ENCODE peak calls at places on chromosomes 11 and 22, in ten cellular contexts. F, K, M, D, R, T, J, C, U and O are unnamed samples.

GRCh38 chr11:42407379-42407778 is 904.4 kb upstream of the API5 start:
- DNase-seq in F (no peak), K (no peak), M (no peak), D (no peak), R (peak), T (no peak), J (no peak), C (no peak), U (peak), O (peak)

GRCh38 chr22:21710156-21710555 is 25.4 kb downstream of the YPEL1 start:
- DNase-seq in F (no peak), K (peak), M (no peak), D (no peak), R (no peak), T (no peak), J (no peak), C (no peak), U (no peak), O (no peak)

GRCh38 chr11:65661599-65662246 is 993 bp downstream of the RELA start:
- DNase-seq in F (peak), K (no peak), M (no peak), D (no peak), R (no peak), T (no peak), J (no peak), C (no peak), U (no peak), O (no peak)

GRCh38 chr22:25364736-25365241 is 145.3 kb downstream of the CRYBB2 start:
- DNase-seq in F (peak), K (no peak), M (peak), D (peak), R (no peak), T (no peak), J (no peak), C (no peak), U (no peak), O (no peak)

GRCh38 chr11:126893796-126894195 is 106.8 kb downstream of the KIRREL3 start:
- DNase-seq in F (no peak), K (no peak), M (no peak), D (no peak), R (no peak), T (no peak), J (no peak), C (no peak), U (no peak), O (no peak)

GRCh38 chr11:65657426-65657825 is 5.3 kb downstream of the RELA start:
- DNase-seq in F (peak), K (no peak), M (no peak), D (no peak), R (no peak), T (no peak), J (no peak), C (no peak), U (no peak), O (no peak)

GRCh38 chr22:24580276-24580675 is 12.6 kb downstream of the LRRC75B start:
- DNase-seq in F (no peak), K (peak), M (no peak), D (no peak), R (no peak), T (no peak), J (peak), C (peak), U (peak), O (peak)

GRCh38 chr11:65615950-65616574 is 486 bp downstream of the PCNX3 start:
- DNase-seq in F (no peak), K (peak), M (no peak), D (no peak), R (peak), T (no peak), J (no peak), C (no peak), U (no peak), O (peak)

GRCh38 chr11:15158351-15159015 is 43.8 kb downstream of the INSC start:
- DNase-seq in F (no peak), K (peak), M (no peak), D (no peak), R (no peak), T (no peak), J (peak), C (peak), U (peak), O (peak)

GRCh38 chr11:65115361-65116082 is 2.0 kb downstream of the ZNHIT2 start:
- DNase-seq in F (peak), K (no peak), M (no peak), D (no peak), R (no peak), T (no peak), J (no peak), C (no peak), U (no peak), O (no peak)

GRCh38 chr11:94727766-94728165 is 40.4 kb upstream of the AMOTL1 start:
- DNase-seq in F (no peak), K (no peak), M (no peak), D (no peak), R (no peak), T (no peak), J (no peak), C (no peak), U (no peak), O (no peak)

GRCh38 chr11:106001304-106002012 is 20.6 kb downstream of the MSANTD4 start:
- DNase-seq in F (no peak), K (peak), M (no peak), D (no peak), R (no peak), T (no peak), J (no peak), C (no peak), U (no peak), O (no peak)

GRCh38 chr11:70745451-70745850 is 347.1 kb downstream of the CTTN start:
- DNase-seq in F (no peak), K (no peak), M (no peak), D (peak), R (no peak), T (no peak), J (no peak), C (no peak), U (no peak), O (no peak)

GRCh38 chr11:29962243-29962642 is 54.6 kb downstream of the KCNA4 start:
- DNase-seq in F (no peak), K (no peak), M (no peak), D (no peak), R (peak), T (no peak), J (no peak), C (no peak), U (peak), O (no peak)
- TF ChIP-seq CTCF in F (no peak), K (no peak), M (no peak), D (no peak), R (peak), T (no peak), J (no peak), C (no peak), U (peak), O (peak)

GRCh38 chr11:11618973-11619435 is 2.8 kb downstream of the GALNT18 start:
- DNase-seq in F (no peak), K (no peak), M (no peak), D (no peak), R (peak), T (no peak), J (no peak), C (no peak), U (no peak), O (no peak)
- H3K4me3 ChIP-seq in F (peak), K (no peak), M (peak), D (peak), R (no peak), T (no peak), J (no peak), C (no peak), U (no peak), O (no peak)

GRCh38 chr11:117478926-117479325 is 151.3 kb downstream of the CEP164 start:
- DNase-seq in F (no peak), K (no peak), M (no peak), D (no peak), R (no peak), T (no peak), J (no peak), C (peak), U (no peak), O (no peak)

GRCh38 chr11:117480221-117480620 is 152.6 kb downstream of the CEP164 start:
- DNase-seq in F (no peak), K (no peak), M (no peak), D (no peak), R (no peak), T (no peak), J (no peak), C (no peak), U (no peak), O (no peak)

GRCh38 chr11:117477721-117478120 is 150.1 kb downstream of the CEP164 start:
- DNase-seq in F (no peak), K (no peak), M (no peak), D (no peak), R (no peak), T (no peak), J (no peak), C (no peak), U (no peak), O (no peak)

GRCh38 chr11:117478126-117478856 is 150.6 kb downstream of the CEP164 start:
- DNase-seq in F (no peak), K (no peak), M (no peak), D (no peak), R (no peak), T (no peak), J (no peak), C (no peak), U (no peak), O (no peak)

GRCh38 chr11:117479372-117479771 is 151.7 kb downstream of the CEP164 start:
- DNase-seq in F (no peak), K (no peak), M (no peak), D (no peak), R (no peak), T (no peak), J (no peak), C (no peak), U (no peak), O (no peak)
- TF ChIP-seq CTCF in F (no peak), K (no peak), M (no peak), D (no peak), R (peak), T (no peak), J (no peak), C (no peak), U (no peak), O (no peak)

GRCh38 chr11:67268036-67268683 is 1.9 kb downstream of the GRK2 start:
- DNase-seq in F (peak), K (no peak), M (peak), D (peak), R (no peak), T (no peak), J (no peak), C (no peak), U (no peak), O (no peak)
- H3K4me3 ChIP-seq in F (peak), K (peak), M (peak), D (peak), R (peak), T (peak), J (no peak), C (peak), U (peak), O (peak)

DNA sequence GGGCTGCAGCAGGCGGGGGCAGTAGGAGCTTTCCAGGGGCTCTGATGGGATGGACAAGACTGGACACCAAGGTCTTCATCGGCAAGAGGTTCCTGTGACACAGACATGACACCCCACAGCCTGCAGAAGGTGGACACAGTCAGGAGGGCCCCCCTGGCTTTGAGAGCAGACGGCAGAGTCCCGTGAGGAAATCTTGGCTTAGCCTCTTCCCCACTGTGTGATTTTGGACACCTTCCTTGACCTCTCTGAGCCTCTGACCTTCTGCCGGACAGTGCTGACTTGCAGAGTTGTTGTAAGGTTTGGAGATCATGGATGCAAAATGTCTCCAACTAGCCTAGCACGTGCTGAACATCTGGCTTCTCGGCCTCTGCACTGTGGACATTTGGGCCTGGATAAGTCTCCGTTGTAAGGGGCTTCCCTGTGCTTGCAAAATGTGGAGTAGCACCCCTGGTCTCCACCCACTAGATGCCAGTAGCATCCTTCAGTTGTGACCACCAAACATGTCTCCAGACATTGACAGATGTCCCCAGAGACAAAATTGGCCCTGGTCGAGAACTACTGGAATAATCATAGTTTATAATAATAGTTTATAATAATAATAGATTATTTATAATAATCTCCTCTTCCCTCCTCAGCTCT is 54.6 kb downstream of the MCM5 start:
- DNase-seq in F (no peak), K (peak), M (no peak), D (no peak), R (peak), T (no peak), J (no peak), C (no peak), U (no peak), O (no peak)
- TF ChIP-seq CTCF in F (peak), K (no peak), M (peak), D (peak), R (peak), T (no peak), J (no peak), C (no peak), U (no peak), O (no peak)

DNA sequence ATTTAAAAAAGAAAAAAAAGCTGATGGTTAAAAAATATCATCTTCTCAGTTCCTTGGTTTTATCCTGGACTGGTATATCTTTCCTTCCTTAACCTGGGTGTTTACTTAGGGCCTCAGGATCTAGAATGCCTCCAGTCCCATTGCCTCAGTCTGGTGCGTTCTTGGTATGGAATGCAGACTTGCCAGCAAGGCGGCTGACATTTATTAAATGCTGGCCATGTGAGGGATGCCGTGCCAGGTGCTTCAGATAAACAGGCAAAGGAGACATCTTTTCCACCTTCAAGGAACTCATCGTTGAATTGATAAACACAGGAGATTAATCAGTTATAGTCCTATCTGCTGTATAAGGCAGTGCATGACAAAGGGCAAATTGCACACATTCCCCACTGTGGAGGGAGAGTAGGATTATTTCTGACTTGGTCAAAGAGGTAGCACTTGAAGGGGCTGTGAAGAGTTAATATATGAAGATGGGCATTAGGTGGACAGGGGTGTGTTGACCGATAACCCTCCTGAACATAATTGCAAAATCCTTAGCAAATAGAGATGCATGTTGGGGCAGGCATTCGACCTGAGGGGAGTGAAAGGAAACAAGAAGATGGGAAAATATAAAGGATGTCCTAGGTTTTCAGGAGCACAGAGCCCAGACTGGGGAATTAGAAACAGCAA is 54.4 kb downstream of the ALX4 start:
- DNase-seq in F (no peak), K (no peak), M (no peak), D (no peak), R (no peak), T (no peak), J (no peak), C (no peak), U (no peak), O (no peak)
- H3K4me3 ChIP-seq in F (no peak), K (no peak), M (no peak), D (no peak), R (no peak), T (no peak), J (no peak), C (no peak), U (no peak), O (no peak)

DNA sequence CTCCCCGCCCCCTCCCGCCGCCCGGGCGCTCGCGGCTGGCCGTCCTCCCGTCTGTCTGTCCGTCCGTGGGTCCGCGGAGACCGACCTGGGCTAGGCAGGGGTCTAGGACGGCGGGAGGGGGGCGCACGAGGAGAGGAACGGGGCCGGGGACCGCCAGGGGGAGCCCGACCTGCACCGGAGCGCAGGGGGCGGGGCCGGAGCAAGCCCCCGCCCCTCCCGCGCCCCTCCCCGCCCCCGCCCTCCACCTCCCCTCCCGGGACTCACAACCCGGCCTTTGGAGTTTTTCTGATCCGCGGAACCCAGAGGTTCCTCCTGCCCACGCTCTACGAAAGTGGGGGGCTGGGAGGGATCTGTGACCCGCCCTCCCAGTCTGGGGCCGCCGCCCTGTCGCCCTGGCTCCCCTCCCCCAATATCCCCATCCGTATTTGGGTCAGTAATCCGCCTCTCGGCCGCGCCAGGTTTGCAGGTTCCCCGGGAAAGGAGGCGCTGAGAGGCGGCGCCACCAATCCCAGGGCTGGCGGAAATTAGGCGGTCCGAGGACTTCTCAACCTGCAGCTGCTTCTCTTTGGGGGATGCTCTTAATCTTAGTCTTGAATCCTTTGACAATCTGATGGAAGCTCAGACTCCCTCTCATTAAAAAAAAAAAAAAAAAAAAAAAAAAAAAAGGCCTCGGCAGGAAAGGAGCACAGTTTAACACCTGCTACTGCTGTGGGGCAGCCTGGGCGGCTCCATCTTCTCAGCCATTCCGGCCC is 922 bp upstream of the KCNJ11 start:
- DNase-seq in F (peak), K (peak), M (peak), D (peak), R (peak), T (no peak), J (no peak), C (peak), U (peak), O (peak)
- TF ChIP-seq CTCF in F (peak), K (peak), M (peak), D (peak), R (peak), T (peak), J (peak), C (peak), U (peak), O (peak)

DNA sequence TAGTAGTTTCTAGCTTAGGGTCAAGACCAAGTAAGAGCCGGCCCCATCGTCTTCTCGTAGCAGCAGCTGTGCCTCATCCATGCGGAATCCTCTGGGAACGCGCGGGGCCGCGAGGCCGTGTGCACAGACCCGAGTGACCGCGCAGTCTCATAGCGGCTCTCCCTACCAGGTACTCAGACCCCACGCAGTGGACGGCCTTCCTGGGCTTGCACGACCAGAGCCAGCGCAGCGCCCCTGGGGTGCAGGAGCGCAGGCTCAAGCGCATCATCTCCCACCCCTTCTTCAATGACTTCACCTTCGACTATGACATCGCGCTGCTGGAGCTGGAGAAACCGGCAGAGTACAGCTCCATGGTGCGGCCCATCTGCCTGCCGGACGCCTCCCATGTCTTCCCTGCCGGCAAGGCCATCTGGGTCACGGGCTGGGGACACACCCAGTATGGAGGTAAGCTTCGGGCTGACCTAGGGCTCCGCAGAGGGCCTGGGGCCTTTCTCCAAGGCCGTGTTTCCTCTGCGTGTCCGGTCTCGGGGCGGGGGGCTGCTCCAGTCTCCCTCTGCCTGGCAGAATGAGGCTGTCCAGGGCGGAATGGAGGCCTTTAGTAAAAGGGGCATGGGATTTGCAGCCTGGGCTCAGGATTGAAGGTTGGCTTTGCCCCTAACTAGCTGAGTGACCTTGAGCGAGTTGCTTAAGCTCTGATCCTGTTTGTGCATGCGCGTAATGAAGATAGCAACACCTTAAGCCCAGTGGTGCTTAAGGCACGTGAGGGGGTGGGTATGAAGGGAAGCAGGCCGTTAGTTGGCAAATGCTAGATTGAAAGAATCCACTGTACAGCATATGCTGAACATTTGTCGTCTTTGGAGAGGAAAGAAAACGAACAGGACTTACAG is 48.9 kb downstream of the ST14 start:
- DNase-seq in F (peak), K (no peak), M (no peak), D (peak), R (no peak), T (no peak), J (no peak), C (no peak), U (no peak), O (no peak)
- H3K4me3 ChIP-seq in F (no peak), K (no peak), M (no peak), D (no peak), R (no peak), T (no peak), J (no peak), C (no peak), U (no peak), O (no peak)